ENCODE peak calls at places on chromosomes 12 and 14, in seven cellular contexts. K, D, E, F, U, M and H are unnamed samples.

GRCh38 chr12:10027311-10028099 is 3.0 kb upstream of the CLEC9A start:
- DNase-seq in E (no peak), M (no peak), K (no peak), D (no peak), F (no peak), U (no peak), H (no peak)

GRCh38 chr12:48686615-48687334 is 4.7 kb upstream of the KANSL2 start:
- DNase-seq in D (no peak), K (no peak), E (no peak), M (no peak), F (no peak), U (no peak), H (no peak)

GRCh38 chr14:71321556-71322315 is 414.5 kb downstream of the PCNX1 start:
- DNase-seq in U (no peak), F (no peak), D (no peak), K (no peak), E (no peak), M (no peak), H (no peak)

GRCh38 chr14:87044807-87045206 is 948.2 kb downstream of the GALC start:
- DNase-seq in M (no peak), F (no peak), K (no peak), D (no peak), U (no peak), E (no peak), H (no peak)

GRCh38 chr14:33527023-33527634 is 423.7 kb downstream of the EGLN3 start:
- DNase-seq in K (no peak), E (no peak), M (no peak), F (no peak), D (no peak), U (no peak), H (no peak)

GRCh38 chr14:31926123-31926522 is 151.0 kb upstream of the ARHGAP5 start:
- DNase-seq in D (no peak), M (no peak), E (no peak), K (no peak), F (no peak), U (peak), H (no peak)

GRCh38 chr14:20415723-20416622 is 2.7 kb upstream of the TEP1 start:
- DNase-seq in K (no peak), E (no peak), F (no peak), D (no peak), M (peak), U (peak), H (no peak)

GRCh38 chr12:124506145-124506831 is 61.1 kb downstream of the NCOR2 start:
- DNase-seq in F (no peak), M (no peak), E (peak), D (peak), K (no peak), U (no peak), H (peak)

GRCh38 chr14:91780452-91780851 is 48.6 kb upstream of the CATSPERB start:
- DNase-seq in U (no peak), D (no peak), E (no peak), K (no peak), F (no peak), M (no peak), H (no peak)

GRCh38 chr14:71089974-71090373 is 182.7 kb downstream of the PCNX1 start:
- DNase-seq in M (no peak), D (no peak), F (no peak), E (no peak), K (no peak), U (no peak), H (no peak)

GRCh38 chr14:30015471-30015870 is 87.8 kb upstream of the PRKD1 start:
- DNase-seq in E (no peak), U (no peak), M (no peak), F (no peak), K (no peak), D (no peak), H (no peak)

GRCh38 chr12:95385246-95385645 is 88.7 kb upstream of the METAP2 start:
- DNase-seq in F (no peak), U (no peak), D (peak), M (peak), E (peak), K (no peak), H (no peak)

GRCh38 chr12:75587340-75588106 is 76.1 kb upstream of the KRR1 start:
- DNase-seq in E (no peak), U (no peak), K (no peak), M (no peak), F (no peak), D (no peak), H (no peak)

GRCh38 chr12:12358528-12358927 is 1.6 kb downstream of the BORCS5 start:
- DNase-seq in E (no peak), U (no peak), M (no peak), F (no peak), K (no peak), D (no peak), H (no peak)

GRCh38 chr12:12353807-12354206 is 3.1 kb upstream of the BORCS5 start:
- DNase-seq in E (no peak), M (no peak), D (no peak), K (no peak), F (peak), U (no peak), H (no peak)

GRCh38 chr12:12356467-12356885 is 402 bp upstream of the BORCS5 start:
- DNase-seq in U (no peak), M (no peak), E (no peak), D (no peak), K (no peak), F (no peak), H (no peak)

GRCh38 chr12:12357697-12358476 is 1.0 kb downstream of the BORCS5 start:
- DNase-seq in K (no peak), D (no peak), M (no peak), F (peak), E (no peak), U (peak), H (no peak)

DNA sequence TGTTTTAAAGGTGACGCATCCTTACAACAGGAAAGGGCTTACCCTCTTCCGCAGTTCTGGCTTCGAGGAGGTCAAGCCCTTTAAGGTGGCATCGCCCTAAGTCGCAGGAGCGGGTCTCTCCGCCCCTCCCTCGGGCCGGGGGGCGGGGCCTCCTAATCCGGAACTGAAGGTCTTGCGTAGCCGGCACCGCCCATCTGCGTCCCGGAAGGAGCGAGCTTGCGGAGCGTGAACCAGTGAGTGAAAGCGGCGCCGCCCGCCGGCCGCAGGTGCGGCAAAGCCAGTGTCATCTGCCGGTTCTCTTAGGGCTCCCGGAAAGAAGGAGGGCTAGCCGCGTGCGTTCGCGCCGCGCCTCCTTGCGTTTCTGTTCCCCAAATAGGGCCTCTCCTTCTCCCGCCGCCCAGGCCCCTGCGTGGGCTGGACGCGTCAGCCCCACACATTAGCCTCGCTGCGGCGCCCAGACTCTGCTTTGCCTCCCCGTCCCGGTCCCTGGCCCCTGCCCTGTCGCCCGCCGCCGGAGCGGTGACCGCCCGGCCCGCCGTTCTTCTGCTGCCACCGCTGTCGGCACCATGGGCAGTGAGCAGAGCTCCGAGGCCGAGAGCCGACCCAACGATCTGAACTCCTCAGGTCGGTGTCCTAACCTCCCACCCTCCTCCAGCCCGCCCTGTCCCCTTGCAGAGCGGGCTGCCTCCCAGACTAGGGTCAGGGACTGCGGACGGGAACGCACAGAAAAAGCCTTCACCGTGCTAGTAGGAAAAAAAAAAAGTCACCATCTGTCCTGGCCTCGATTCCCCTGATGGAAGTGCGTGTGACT is at the start of gene BORCS5:
- DNase-seq in K (peak), M (peak), F (peak), U (peak), D (peak), E (peak), H (peak)
- TF ChIP-seq CTCF in K (peak), M (no peak), F (peak), U (peak), D (no peak), E (peak), H (no peak)

GRCh38 chr14:59126714-59127436 is 61.6 kb upstream of the DAAM1 start:
- DNase-seq in E (no peak), U (peak), K (no peak), F (no peak), D (no peak), M (no peak), H (peak)
- TF ChIP-seq CTCF in E (peak), U (peak), K (peak), F (peak), D (peak), M (peak), H (peak)

DNA sequence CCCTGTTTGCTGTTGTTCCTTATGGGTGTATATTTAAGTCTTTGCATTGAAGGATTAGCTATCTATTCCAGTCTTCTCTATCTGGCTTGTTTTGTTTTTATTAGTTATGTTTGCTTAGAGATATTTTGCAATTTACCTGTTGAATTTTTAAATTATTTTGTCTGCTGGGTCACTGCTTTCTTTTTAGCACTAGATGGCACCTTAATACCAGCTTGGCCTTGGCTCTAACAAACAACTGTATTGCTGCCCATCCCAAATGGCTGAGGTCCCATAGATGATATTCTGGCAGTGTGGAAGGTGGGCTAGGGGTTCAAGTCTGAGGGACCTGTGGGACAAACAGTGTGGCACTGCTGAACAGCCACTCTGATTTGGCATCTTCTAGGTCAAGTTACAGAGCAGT is 144.0 kb upstream of the FBXO33 start:
- DNase-seq in M (no peak), K (no peak), D (no peak), U (no peak), E (no peak), F (no peak), H (no peak)
- TF ChIP-seq CTCF in M (no peak), K (no peak), D (no peak), U (no peak), E (no peak), F (no peak), H (no peak)

DNA sequence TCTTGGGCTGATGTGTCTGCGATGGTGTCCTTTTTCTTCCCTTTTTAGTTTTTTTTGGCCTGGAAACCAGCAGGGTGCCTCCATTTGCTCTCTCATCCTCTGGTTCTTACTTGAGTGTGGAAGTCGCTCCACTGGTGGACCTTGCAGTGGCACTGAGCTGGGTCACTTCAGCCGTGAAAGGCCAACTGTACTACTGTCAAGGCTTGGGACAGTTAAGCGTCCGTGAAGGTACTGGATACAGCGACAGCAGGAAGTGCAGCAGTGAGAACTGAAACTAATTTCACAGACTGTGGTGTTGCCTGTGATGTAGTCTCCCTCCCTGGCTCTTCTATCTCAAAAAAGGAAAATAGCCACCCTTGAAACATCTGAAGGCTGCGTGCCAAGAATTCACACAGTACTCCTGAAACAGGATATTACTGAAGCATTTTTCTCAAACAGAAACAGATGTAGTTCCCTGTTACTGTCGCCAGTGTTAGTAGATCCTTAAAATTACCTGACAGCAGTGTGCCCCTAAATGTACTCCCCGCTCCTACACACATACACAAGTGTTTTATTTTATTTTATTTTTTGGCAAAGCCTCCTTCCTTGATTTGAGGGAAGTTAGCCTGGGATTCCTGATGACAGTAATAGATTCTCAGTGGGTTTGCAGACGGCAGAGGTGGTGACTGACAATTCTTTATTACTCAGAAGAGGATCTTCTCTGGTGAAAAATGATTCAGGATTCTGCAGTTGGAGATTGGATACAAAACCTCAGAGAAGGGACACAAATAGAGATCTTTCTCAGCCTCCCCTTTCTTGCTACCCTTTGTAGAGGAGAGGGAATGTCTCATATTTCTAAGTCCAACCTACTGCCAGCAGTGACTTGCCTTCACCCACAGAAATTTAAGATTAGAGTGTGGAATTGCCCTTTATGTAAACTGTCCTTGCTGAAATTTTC is 4.3 kb downstream of the SUSD6 start:
- DNase-seq in E (peak), F (no peak), M (peak), K (peak), D (no peak), U (peak), H (peak)
- TF ChIP-seq CTCF in E (no peak), F (no peak), M (no peak), K (no peak), D (no peak), U (no peak), H (no peak)

GRCh38 chr14:75283162-75283883 is 4.7 kb downstream of the FOS start:
- DNase-seq in E (peak), K (no peak), F (no peak), U (no peak), M (no peak), D (no peak), H (no peak)
- TF ChIP-seq CTCF in E (no peak), K (peak), F (no peak), U (no peak), M (peak), D (peak), H (no peak)

GRCh38 chr12:2548095-2548494 is 246.7 kb upstream of the FKBP4 start:
- DNase-seq in M (no peak), U (no peak), D (no peak), F (no peak), K (no peak), E (no peak), H (no peak)
- TF ChIP-seq CTCF in M (no peak), U (no peak), D (no peak), F (no peak), K (no peak), E (no peak), H (no peak)

DNA sequence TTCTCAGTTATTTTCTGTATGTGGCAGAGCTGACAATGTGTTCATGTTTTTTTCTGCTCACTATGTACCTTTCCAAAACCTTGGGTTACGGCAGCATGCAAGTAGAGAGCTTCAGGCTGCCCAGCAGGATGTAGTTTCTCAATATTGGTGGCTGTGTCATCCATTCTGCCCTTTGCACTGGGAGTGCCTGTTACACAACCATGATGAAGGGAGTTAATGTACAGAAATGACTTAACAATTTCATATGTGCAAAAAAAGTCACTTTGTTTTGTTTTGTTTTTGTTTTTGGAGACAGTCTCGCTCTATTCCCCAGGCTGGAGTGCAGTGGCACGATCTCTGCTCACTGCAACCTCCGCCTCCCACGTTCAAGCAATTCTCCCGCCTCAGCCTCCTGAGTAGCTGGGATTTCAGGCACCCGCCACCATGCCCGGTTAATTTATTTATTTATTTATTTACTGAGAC is 6.1 kb upstream of the CNIH1 start:
- DNase-seq in E (no peak), M (no peak), K (no peak), U (no peak), D (no peak), F (no peak), H (no peak)
- TF ChIP-seq CTCF in E (no peak), M (no peak), K (no peak), U (no peak), D (no peak), F (no peak), H (no peak)

GRCh38 chr12:121009744-121010143 is 6.5 kb downstream of the C12orf43 start:
- DNase-seq in F (no peak), M (no peak), U (no peak), K (no peak), D (no peak), E (no peak), H (no peak)
- TF ChIP-seq CTCF in F (peak), M (peak), U (no peak), K (no peak), D (no peak), E (no peak), H (peak)